ENCODE peak calls at places on chromosomes 2 and 18, in nine cellular contexts. W is foreskin fibroblast, Z is chondrocyte, Y is upper lobe of right lung, A is neural crest cell, H is lower lobe of right lung, Q is fibroblast of villous mesenchyme, K is lung, P is type B pancreatic cell. M is an unnamed sample.

GRCh38 chr2:43482974-43483373 is 112.9 kb downstream of the THADA start:
- DNase-seq in P (no peak), Y (no peak), K (no peak), Z (no peak), H (no peak), Q (peak; percentile 93), A (no peak), W (no peak), M (no peak)

GRCh38 chr2:187442378-187442777 is 5.7 kb downstream of the CALCRL start:
- DNase-seq in K (no peak), W (no peak), Z (no peak), H (no peak), P (no peak), A (no peak), Y (no peak), Q (no peak), M (no peak)

GRCh38 chr2:226799211-226799975 is at the start of gene IRS1:
- DNase-seq in Y (peak; percentile 86), P (peak; percentile 84), W (peak; percentile 94), Z (no peak), Q (peak; percentile 84), A (peak; percentile 60), H (peak; percentile 73), K (peak; percentile 61), M (no peak)

GRCh38 chr2:219563271-219563928 is 7.9 kb downstream of the OBSL1 start:
- DNase-seq in A (no peak), Q (no peak), K (no peak), H (no peak), W (no peak), P (no peak), Y (no peak), Z (peak; percentile 80), M (no peak)

GRCh38 chr2:237616373-237617304 is 10.7 kb upstream of the LRRFIP1 start:
- DNase-seq in Z (no peak), Q (peak; percentile 76), A (no peak), K (no peak), H (no peak), Y (no peak), W (peak; percentile 88), P (no peak), M (no peak)

GRCh38 chr2:38477006-38477405 is 99.9 kb upstream of the ATL2 start:
- DNase-seq in Z (no peak), Y (no peak), W (no peak), K (no peak), A (no peak), H (no peak), Q (no peak), P (no peak), M (no peak)

GRCh38 chr2:38427053-38427452 is 50.0 kb upstream of the ATL2 start:
- DNase-seq in Y (no peak), Q (no peak), K (no peak), A (no peak), W (no peak), P (no peak), H (no peak), Z (no peak), M (no peak)

GRCh38 chr2:177258059-177258458 is 6.5 kb downstream of the NFE2L2 start:
- DNase-seq in Z (no peak), H (no peak), W (no peak), Y (no peak), A (no peak), Q (no peak), P (no peak), K (no peak), M (no peak)

GRCh38 chr2:206225435-206226232 is 48.8 kb upstream of the ZDBF2 start:
- DNase-seq in K (no peak), W (no peak), Z (no peak), A (no peak), Q (no peak), P (no peak), Y (no peak), H (no peak), M (no peak)

GRCh38 chr2:66434679-66435548 is at the start of gene MEIS1:
- DNase-seq in W (peak; percentile 98), Q (peak; percentile 100), P (peak; percentile 88), H (peak; percentile 85), Y (peak; percentile 87), Z (peak; percentile 92), A (peak; percentile 67), K (peak; percentile 85), M (peak; percentile 79)

GRCh38 chr2:31426096-31426495 is 11.6 kb upstream of the XDH start:
- DNase-seq in A (no peak), Q (no peak), Y (no peak), W (no peak), P (no peak), K (no peak), Z (no peak), H (no peak), M (no peak)

GRCh38 chr2:7835693-7836680 is 845.9 kb upstream of the ID2 start:
- DNase-seq in W (peak; percentile 35), A (no peak), H (no peak), Q (no peak), P (no peak), Z (no peak), K (peak; percentile 41), Y (no peak), M (no peak)

GRCh38 chr2:164625378-164625971 is 4.2 kb upstream of the GRB14 start:
- DNase-seq in Z (no peak), A (no peak), W (peak; percentile 82), Y (no peak), P (no peak), K (no peak), Q (no peak), H (no peak), M (no peak)

GRCh38 chr2:196759378-196759706 is 40.1 kb downstream of the GTF3C3 start:
- DNase-seq in H (no peak), K (no peak), A (no peak), Q (no peak), Y (no peak), Z (no peak), P (no peak), W (peak; percentile 38), M (no peak)

GRCh38 chr2:223549215-223549614 is 52.9 kb downstream of the SCG2 start:
- DNase-seq in W (peak; percentile 98), A (no peak), H (no peak), P (no peak), Z (no peak), Y (no peak), Q (peak; percentile 88), K (no peak), M (no peak)

GRCh38 chr18:79575891-79576685 is 103.5 kb upstream of the CTDP1 start:
- DNase-seq in A (no peak), Z (peak; percentile 85), Y (peak; percentile 66), H (peak; percentile 42), Q (peak; percentile 56), W (peak; percentile 57), P (no peak), K (no peak), M (peak; percentile 18)

DNA sequence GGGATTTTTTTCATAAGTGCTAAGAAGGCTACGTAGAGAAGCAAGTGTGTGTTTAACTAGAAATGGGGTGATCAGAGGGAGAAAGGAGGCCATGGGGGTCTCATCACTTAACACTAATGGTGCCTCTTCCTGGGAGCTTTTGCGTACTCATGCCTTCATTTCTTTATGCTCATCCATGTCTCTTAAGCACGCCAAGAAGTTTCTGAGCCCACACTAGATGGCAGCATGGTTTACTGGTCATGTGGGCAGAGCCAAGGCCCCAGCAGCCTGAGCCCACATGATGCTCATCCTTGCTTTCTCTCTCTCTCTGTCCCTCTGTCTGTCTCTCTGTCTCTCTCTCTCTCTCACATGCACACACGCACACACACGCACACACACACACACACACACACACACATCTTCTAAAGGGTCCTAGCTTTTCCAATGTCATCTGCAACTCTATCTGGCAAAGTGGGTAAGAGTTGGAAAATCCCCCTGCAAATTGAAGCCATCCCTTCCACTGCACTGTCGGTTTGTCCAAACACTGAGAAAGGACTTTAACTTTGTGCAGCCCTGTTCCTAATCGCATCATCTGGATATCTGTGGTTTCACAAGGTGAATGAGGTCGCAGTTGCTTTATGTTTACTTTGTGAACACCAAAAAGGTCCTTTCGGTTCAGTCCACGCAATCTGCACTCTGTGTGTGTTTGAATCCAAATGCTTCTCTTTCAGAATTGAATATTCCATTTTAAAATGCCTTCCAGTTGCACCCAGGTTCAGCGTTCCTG is 137.2 kb upstream of the CCDC68 start:
- DNase-seq in H (no peak), K (no peak), A (no peak), P (no peak), Y (no peak), Z (no peak), W (peak; percentile 90), Q (peak; percentile 64), M (no peak)
- TF ChIP-seq CTCF in H (peak; percentile 22), K (peak; percentile 31), A (peak; percentile 23), P (peak; percentile 34), Y (peak; percentile 31), Z (peak; percentile 73), W (peak; percentile 64), Q (peak; percentile 49), M (no peak)

DNA sequence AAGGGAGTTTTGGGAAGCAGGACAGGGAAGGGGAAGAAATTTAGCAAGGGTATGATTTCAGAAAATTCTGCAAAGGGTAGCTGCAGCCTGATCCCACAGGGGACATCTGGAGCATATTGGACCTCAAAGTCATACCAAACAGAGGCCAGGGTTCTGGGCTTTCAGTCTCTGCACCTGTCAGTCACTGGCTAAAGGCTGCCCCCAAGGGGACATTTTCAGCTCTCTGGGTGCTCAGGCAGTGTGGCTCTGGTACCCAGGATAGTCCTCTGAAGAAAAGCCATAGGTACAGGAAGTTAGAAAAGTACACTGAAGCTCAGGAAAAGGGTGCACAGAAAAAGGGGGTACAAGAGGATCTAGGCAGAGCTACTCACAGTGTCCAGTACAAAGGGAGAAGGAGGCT is 149.2 kb downstream of the INSIG2 start:
- DNase-seq in Y (no peak), W (no peak), Q (no peak), Z (no peak), A (no peak), P (no peak), K (no peak), H (no peak), M (no peak)
- TF ChIP-seq CTCF in Y (no peak), W (no peak), Q (no peak), Z (no peak), A (no peak), P (no peak), K (no peak), H (no peak), M (no peak)

DNA sequence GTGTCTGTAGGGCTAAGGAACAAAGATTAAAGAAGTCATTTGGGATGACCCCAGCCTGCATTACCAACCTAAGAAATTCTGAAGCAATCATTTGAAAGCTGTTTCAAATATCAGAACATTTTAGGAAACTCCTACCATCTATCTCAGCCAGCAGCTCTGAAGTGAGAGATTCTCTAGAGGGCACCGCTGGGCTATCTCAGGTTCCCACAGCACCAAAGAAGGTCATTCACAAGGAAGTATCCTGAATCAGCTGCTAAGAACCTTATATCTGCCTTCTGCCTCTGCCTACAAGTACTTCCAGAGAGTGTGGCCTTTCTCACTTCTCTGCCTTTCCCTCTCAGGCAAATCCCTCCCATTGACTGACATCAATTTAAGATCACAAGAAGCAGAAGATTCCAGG is 13.4 kb upstream of the EVA1A start:
- DNase-seq in Y (no peak), Q (no peak), A (no peak), H (no peak), P (no peak), Z (no peak), W (peak; percentile 68), K (no peak), M (no peak)
- TF ChIP-seq CTCF in Y (no peak), Q (peak; percentile 6), A (no peak), H (no peak), P (no peak), Z (no peak), W (peak; percentile 15), K (no peak), M (no peak)

DNA sequence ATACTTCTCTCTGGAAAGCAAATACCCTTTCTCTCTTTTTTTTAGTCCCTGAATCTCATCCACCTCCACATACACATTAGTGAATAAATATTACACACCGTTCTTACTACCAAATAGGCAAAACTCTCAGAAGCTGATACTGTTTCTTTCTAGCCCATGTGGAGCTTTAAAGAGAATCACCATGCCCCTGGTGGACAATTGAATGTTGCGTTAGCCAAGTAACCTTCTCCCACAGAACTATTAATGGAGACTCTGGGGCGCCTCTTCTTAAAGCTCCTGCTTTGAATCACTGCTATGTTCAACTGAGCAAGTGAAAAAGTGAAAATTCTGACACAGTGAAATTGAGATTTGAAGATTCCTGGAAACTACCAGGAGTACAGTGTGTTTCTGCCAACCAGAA is 522.8 kb upstream of the CDH7 start:
- DNase-seq in A (no peak), Q (no peak), Z (no peak), Y (no peak), H (no peak), W (no peak), P (no peak), K (no peak), M (no peak)
- TF ChIP-seq CTCF in A (peak; percentile 29), Q (no peak), Z (no peak), Y (no peak), H (no peak), W (no peak), P (peak; percentile 46), K (no peak), M (no peak)

M was measured in omental fat pad.